ENCODE peak calls at places on chromosomes 12 and 14, in six cellular contexts. One of them, this sample, is unnamed.
A peak's percentile ranks its signal among the peaks of the same experiment; 100 is the strongest.

GRCh38 chr12:68159681-68160304 is at the start of gene IFNG:
- DNase-seq in CD4-positive, alpha-beta T cell: no peak
- DNase-seq in IMR-90: no peak
- DNase-seq in pancreas: no peak
- DNase-seq in adrenal gland: no peak
- DNase-seq in right lobe of liver: no peak
- DNase-seq in this sample: no peak

GRCh38 chr14:92676031-92676430 is 72.4 kb downstream of the LGMN start:
- DNase-seq in CD4-positive, alpha-beta T cell: no peak
- DNase-seq in IMR-90: no peak
- DNase-seq in pancreas: peak; percentile 13
- DNase-seq in right lobe of liver: no peak
- DNase-seq in adrenal gland: no peak
- DNase-seq in this sample: no peak

GRCh38 chr12:69524331-69524630 is 54.1 kb downstream of the FRS2 start:
- DNase-seq in IMR-90: no peak
- DNase-seq in CD4-positive, alpha-beta T cell: no peak
- DNase-seq in right lobe of liver: no peak
- DNase-seq in adrenal gland: no peak
- DNase-seq in pancreas: peak; percentile 47
- DNase-seq in this sample: no peak

GRCh38 chr12:47752552-47752951 is 6.1 kb downstream of the RAPGEF3 start:
- DNase-seq in adrenal gland: no peak
- DNase-seq in IMR-90: peak; percentile 57
- DNase-seq in CD4-positive, alpha-beta T cell: no peak
- DNase-seq in right lobe of liver: no peak
- DNase-seq in pancreas: no peak
- DNase-seq in this sample: no peak

GRCh38 chr14:66082009-66082408 is 404.2 kb upstream of the CCDC196 start:
- DNase-seq in CD4-positive, alpha-beta T cell: no peak
- DNase-seq in pancreas: no peak
- DNase-seq in adrenal gland: no peak
- DNase-seq in IMR-90: no peak
- DNase-seq in right lobe of liver: no peak
- DNase-seq in this sample: peak; percentile 33

GRCh38 chr12:45540661-45541341 is 188.7 kb upstream of the ARID2 start:
- DNase-seq in pancreas: no peak
- DNase-seq in adrenal gland: no peak
- DNase-seq in CD4-positive, alpha-beta T cell: no peak
- DNase-seq in right lobe of liver: no peak
- DNase-seq in IMR-90: no peak
- DNase-seq in this sample: no peak

GRCh38 chr12:24838531-24838950 is 110.4 kb downstream of the BCAT1 start:
- DNase-seq in CD4-positive, alpha-beta T cell: no peak
- DNase-seq in IMR-90: peak; percentile 87
- DNase-seq in adrenal gland: peak; percentile 23
- DNase-seq in right lobe of liver: no peak
- DNase-seq in pancreas: no peak
- DNase-seq in this sample: peak; percentile 95

GRCh38 chr14:99245541-99246511 is 26.2 kb downstream of the BCL11B start:
- DNase-seq in CD4-positive, alpha-beta T cell: no peak
- DNase-seq in IMR-90: no peak
- DNase-seq in right lobe of liver: no peak
- DNase-seq in pancreas: no peak
- DNase-seq in adrenal gland: no peak
- DNase-seq in this sample: no peak

GRCh38 chr12:1848146-1848545 is 27.8 kb downstream of the LRTM2 start:
- DNase-seq in CD4-positive, alpha-beta T cell: no peak
- DNase-seq in IMR-90: no peak
- DNase-seq in adrenal gland: no peak
- DNase-seq in right lobe of liver: peak; percentile 36
- DNase-seq in pancreas: no peak
- DNase-seq in this sample: no peak

GRCh38 chr12:95963104-95963503 is 20.0 kb downstream of the AMDHD1 start:
- DNase-seq in adrenal gland: no peak
- DNase-seq in pancreas: no peak
- DNase-seq in right lobe of liver: no peak
- DNase-seq in IMR-90: no peak
- DNase-seq in CD4-positive, alpha-beta T cell: no peak
- DNase-seq in this sample: no peak

GRCh38 chr12:46219147-46219891 is 49.5 kb downstream of the SLC38A1 start:
- DNase-seq in adrenal gland: no peak
- DNase-seq in right lobe of liver: no peak
- DNase-seq in IMR-90: no peak
- DNase-seq in CD4-positive, alpha-beta T cell: no peak
- DNase-seq in pancreas: no peak
- DNase-seq in this sample: no peak

GRCh38 chr12:107014050-107014449 is 27.1 kb upstream of the MTERF2 start:
- DNase-seq in CD4-positive, alpha-beta T cell: no peak
- DNase-seq in IMR-90: no peak
- DNase-seq in pancreas: no peak
- DNase-seq in adrenal gland: no peak
- DNase-seq in right lobe of liver: peak; percentile 48
- DNase-seq in this sample: no peak

GRCh38 chr14:33332497-33332896 is 393.8 kb downstream of the NPAS3 start:
- DNase-seq in pancreas: no peak
- DNase-seq in CD4-positive, alpha-beta T cell: no peak
- DNase-seq in adrenal gland: no peak
- DNase-seq in right lobe of liver: no peak
- DNase-seq in IMR-90: no peak
- DNase-seq in this sample: no peak

GRCh38 chr14:89339579-89339978 is 77.5 kb downstream of the FOXN3 start:
- DNase-seq in CD4-positive, alpha-beta T cell: no peak
- DNase-seq in pancreas: no peak
- DNase-seq in right lobe of liver: no peak
- DNase-seq in adrenal gland: no peak
- DNase-seq in IMR-90: no peak
- DNase-seq in this sample: peak; percentile 17

GRCh38 chr12:53500119-53500775 is 836 bp upstream of the TARBP2 start:
- DNase-seq in IMR-90: peak; percentile 65
- DNase-seq in CD4-positive, alpha-beta T cell: no peak
- DNase-seq in adrenal gland: peak; percentile 89
- DNase-seq in right lobe of liver: no peak
- DNase-seq in pancreas: no peak
- DNase-seq in this sample: peak; percentile 93

GRCh38 chr12:171743-172705 is 41.9 kb downstream of the SLC6A12 start:
- DNase-seq in adrenal gland: no peak
- DNase-seq in right lobe of liver: no peak
- DNase-seq in pancreas: peak; percentile 59
- DNase-seq in CD4-positive, alpha-beta T cell: no peak
- DNase-seq in IMR-90: no peak
- DNase-seq in this sample: no peak

GRCh38 chr14:101781240-101782061 is 19.9 kb downstream of the PPP2R5C start:
- DNase-seq in IMR-90: no peak
- DNase-seq in right lobe of liver: no peak
- DNase-seq in CD4-positive, alpha-beta T cell: no peak
- DNase-seq in pancreas: peak; percentile 76
- DNase-seq in adrenal gland: no peak
- DNase-seq in this sample: no peak

GRCh38 chr12:119748512-119748911 is 80.6 kb downstream of the PRKAB1 start:
- DNase-seq in right lobe of liver: no peak
- DNase-seq in adrenal gland: no peak
- DNase-seq in IMR-90: no peak
- DNase-seq in pancreas: no peak
- DNase-seq in CD4-positive, alpha-beta T cell: no peak
- DNase-seq in this sample: no peak

GRCh38 chr14:75428230-75429104 is 645 bp downstream of the JDP2 start:
- DNase-seq in CD4-positive, alpha-beta T cell: no peak
- DNase-seq in right lobe of liver: peak; percentile 68
- DNase-seq in pancreas: peak; percentile 84
- DNase-seq in IMR-90: no peak
- DNase-seq in adrenal gland: peak; percentile 54
- DNase-seq in this sample: peak; percentile 29

DNA sequence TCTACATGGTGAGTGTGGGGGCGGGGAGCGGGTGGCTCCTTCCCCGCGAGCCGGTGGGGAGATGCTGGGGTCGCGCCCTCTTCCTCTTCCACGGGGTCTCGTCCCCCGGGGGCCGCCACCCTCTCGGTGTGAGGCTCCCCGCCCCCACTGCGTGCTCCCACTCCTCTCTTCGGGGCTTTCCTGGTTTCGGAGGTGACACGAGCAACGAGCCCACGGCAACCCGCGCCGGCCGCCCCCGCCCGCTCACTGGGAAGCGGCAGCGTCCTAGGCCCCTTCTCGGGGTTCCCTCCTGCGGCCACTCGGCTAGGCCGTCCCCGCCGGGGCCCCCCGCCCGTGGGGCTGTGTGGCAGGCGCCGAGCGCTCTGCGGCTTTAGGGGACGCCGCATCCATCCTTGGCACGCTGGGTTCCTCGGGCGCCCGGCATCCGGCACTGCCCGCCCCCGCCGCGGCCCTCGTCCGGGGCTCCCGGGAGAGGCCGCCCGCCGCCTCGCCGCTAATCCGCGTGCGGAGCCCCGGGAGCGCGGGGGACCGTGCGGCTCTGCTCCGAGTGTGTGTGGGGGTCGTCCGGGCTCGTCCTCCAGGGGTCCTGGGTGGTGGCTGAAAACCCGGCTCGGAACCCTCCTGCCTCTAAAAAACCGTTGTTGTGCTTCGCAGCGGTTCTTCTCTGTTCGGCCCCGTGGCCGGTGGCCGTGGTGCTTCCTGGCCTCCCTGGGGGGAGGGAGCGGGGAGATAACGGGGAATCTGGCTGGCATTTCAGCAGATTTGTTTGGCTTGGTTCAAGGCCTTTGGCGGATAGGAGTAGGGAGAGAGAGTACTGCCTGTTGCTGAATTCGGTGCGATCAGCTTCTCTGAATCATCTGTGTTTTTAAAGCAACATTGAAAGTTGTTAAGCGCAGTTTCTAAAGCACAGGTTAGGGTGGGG is 998 bp downstream of the PCNX1 start:
- DNase-seq in IMR-90: peak; percentile 69
- DNase-seq in pancreas: peak; percentile 82
- DNase-seq in right lobe of liver: peak; percentile 86
- DNase-seq in adrenal gland: peak; percentile 93
- DNase-seq in CD4-positive, alpha-beta T cell: peak; percentile 21
- DNase-seq in this sample: peak; percentile 70
- TF ChIP-seq CTCF in IMR-90: no peak
- TF ChIP-seq CTCF in pancreas: no peak
- TF ChIP-seq CTCF in right lobe of liver: no peak
- TF ChIP-seq CTCF in adrenal gland: no peak
- TF ChIP-seq CTCF in CD4-positive, alpha-beta T cell: no peak
- TF ChIP-seq CTCF in this sample: no peak

DNA sequence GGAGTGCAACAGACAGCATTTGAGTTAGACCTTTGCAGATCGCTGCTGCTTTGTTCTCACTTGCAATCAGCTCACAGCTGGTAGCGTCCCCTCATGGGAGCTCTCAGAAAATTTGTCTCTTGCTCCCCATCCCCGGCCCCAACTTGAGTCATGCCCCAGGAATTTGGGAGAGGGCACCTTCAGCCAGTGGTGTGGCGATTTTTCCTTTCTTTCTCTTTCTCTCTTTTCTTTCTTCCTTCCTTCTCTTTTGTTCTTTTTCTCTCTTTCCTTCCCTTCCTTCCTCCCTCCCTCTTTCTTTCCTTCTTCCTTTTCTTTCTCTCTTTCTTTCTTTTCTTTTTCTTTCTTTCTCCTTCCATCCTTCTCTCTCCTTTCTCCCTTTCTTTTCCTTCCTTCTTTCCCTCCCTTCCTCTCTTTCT is 34.2 kb upstream of the MAP1LC3B2 start:
- DNase-seq in IMR-90: peak; percentile 47
- DNase-seq in right lobe of liver: no peak
- DNase-seq in pancreas: no peak
- DNase-seq in CD4-positive, alpha-beta T cell: no peak
- DNase-seq in adrenal gland: no peak
- DNase-seq in this sample: no peak
- TF ChIP-seq CTCF in IMR-90: peak; percentile 11
- TF ChIP-seq CTCF in right lobe of liver: no peak
- TF ChIP-seq CTCF in pancreas: no peak
- TF ChIP-seq CTCF in CD4-positive, alpha-beta T cell: no peak
- TF ChIP-seq CTCF in adrenal gland: no peak
- TF ChIP-seq CTCF in this sample: no peak

DNA sequence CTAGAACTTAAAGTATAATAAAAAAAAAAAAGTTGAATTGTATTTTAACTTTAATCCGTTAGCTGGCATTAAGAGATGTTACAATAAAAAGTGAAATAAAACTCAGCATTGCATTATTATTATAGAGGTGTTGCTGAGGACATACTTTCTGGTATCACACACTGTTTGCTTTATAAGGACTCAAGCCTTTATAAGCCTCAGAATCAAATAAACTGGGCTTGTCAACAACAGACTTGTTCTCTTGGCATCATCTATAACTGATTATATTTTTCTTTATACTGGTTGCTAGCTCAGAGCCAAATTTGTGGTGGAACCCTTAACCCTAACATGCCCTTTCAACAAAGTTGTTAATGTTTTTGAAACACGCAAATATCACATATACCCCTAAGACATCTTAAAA is 62.3 kb downstream of the DDHD1 start:
- DNase-seq in CD4-positive, alpha-beta T cell: no peak
- DNase-seq in pancreas: no peak
- DNase-seq in right lobe of liver: no peak
- DNase-seq in adrenal gland: no peak
- DNase-seq in IMR-90: no peak
- DNase-seq in this sample: no peak
- TF ChIP-seq CTCF in CD4-positive, alpha-beta T cell: no peak
- TF ChIP-seq CTCF in pancreas: no peak
- TF ChIP-seq CTCF in right lobe of liver: no peak
- TF ChIP-seq CTCF in adrenal gland: no peak
- TF ChIP-seq CTCF in IMR-90: no peak
- TF ChIP-seq CTCF in this sample: no peak

DNA sequence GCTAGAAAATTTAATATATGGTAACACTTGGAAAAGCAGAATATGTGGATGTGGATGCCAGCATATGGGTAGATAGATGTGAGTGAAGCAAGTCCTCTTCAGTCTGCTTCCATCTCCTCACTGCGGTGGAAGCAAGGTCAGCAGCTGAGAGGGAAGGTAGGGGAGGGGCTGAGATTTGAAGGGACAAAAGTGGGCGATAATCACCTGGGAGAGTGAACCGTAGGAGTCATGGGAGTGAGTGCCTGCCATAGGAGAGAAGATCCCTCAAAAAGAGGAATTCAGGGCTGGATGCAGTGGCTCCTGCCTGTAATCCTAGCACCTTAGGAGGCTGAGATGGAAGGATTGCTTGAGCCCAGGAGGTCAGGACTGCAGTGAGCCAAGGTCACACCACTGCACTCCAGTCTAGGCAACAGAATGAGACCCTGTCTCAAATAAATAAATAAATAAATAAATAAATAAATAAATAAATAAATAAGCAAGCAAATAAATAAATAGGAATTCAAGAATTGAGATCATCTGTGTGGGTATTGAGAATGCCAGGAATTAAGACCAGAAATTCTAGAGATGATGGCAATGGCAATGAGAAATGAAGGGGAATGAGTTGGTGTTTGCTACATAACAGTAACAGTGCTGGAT is 123.4 kb downstream of the BICD1 start:
- DNase-seq in CD4-positive, alpha-beta T cell: no peak
- DNase-seq in right lobe of liver: no peak
- DNase-seq in pancreas: no peak
- DNase-seq in adrenal gland: no peak
- DNase-seq in IMR-90: no peak
- DNase-seq in this sample: no peak
- TF ChIP-seq CTCF in CD4-positive, alpha-beta T cell: no peak
- TF ChIP-seq CTCF in right lobe of liver: no peak
- TF ChIP-seq CTCF in pancreas: no peak
- TF ChIP-seq CTCF in adrenal gland: no peak
- TF ChIP-seq CTCF in IMR-90: no peak
- TF ChIP-seq CTCF in this sample: no peak

GRCh38 chr12:70927356-70927755 is 6.8 kb upstream of the PTPRR start:
- DNase-seq in adrenal gland: no peak
- DNase-seq in CD4-positive, alpha-beta T cell: no peak
- DNase-seq in right lobe of liver: no peak
- DNase-seq in pancreas: no peak
- DNase-seq in IMR-90: no peak
- DNase-seq in this sample: no peak
- TF ChIP-seq CTCF in adrenal gland: no peak
- TF ChIP-seq CTCF in CD4-positive, alpha-beta T cell: no peak
- TF ChIP-seq CTCF in right lobe of liver: no peak
- TF ChIP-seq CTCF in pancreas: no peak
- TF ChIP-seq CTCF in IMR-90: no peak
- TF ChIP-seq CTCF in this sample: no peak

GRCh38 chr12:14572401-14572800 is 4.7 kb upstream of the PLBD1 start:
- DNase-seq in pancreas: no peak
- DNase-seq in adrenal gland: no peak
- DNase-seq in CD4-positive, alpha-beta T cell: no peak
- DNase-seq in right lobe of liver: no peak
- DNase-seq in IMR-90: no peak
- DNase-seq in this sample: no peak
- TF ChIP-seq CTCF in pancreas: no peak
- TF ChIP-seq CTCF in adrenal gland: no peak
- TF ChIP-seq CTCF in CD4-positive, alpha-beta T cell: no peak
- TF ChIP-seq CTCF in right lobe of liver: no peak
- TF ChIP-seq CTCF in IMR-90: no peak
- TF ChIP-seq CTCF in this sample: no peak

This sample was measured in fibroblast of pulmonary artery.